ENCODE peak calls at places on chromosomes 4 and X, in ten cellular contexts. X, F, W, G, I, E, Y, Q, V and L are unnamed samples.

GRCh38 chrX:110396777-110397176 is 38.1 kb downstream of the RTL9 start:
- DNase-seq in X (no peak), F (no peak), W (no peak), G (no peak), I (no peak), E (no peak), Y (no peak), Q (no peak), V (no peak), L (no peak)

GRCh38 chr4:76473186-76473585 is 38.2 kb downstream of the SHROOM3 start:
- DNase-seq in X (no peak), F (no peak), W (no peak), G (no peak), I (no peak), E (no peak), Y (no peak), Q (no peak), V (no peak), L (no peak)

GRCh38 chrX:3711331-3711917 is 2.0 kb downstream of the PRKX start:
- DNase-seq in X (no peak), F (no peak), W (no peak), G (no peak), I (no peak), E (no peak), Y (no peak), Q (no peak), V (no peak), L (no peak)

GRCh38 chr4:113469926-113470325 is 291.6 kb downstream of the CAMK2D start:
- DNase-seq in X (no peak), F (no peak), W (no peak), G (no peak), I (no peak), E (no peak), Y (no peak), Q (no peak), V (no peak), L (no peak)

GRCh38 chr4:25588211-25588610 is 67.4 kb upstream of the SLC34A2 start:
- DNase-seq in X (no peak), F (no peak), W (no peak), G (no peak), I (no peak), E (no peak), Y (no peak), Q (no peak), V (no peak), L (no peak)

GRCh38 chr4:125689839-125690238 is 375.1 kb downstream of the FAT4 start:
- DNase-seq in X (no peak), F (no peak), W (no peak), G (no peak), I (no peak), E (peak), Y (no peak), Q (no peak), V (no peak), L (no peak)

GRCh38 chr4:102778720-102779119 is 18.0 kb upstream of the MANBA start:
- DNase-seq in X (no peak), F (no peak), W (no peak), G (no peak), I (no peak), E (peak), Y (no peak), Q (no peak), V (peak), L (no peak)

GRCh38 chr4:159598602-159599001 is 495.7 kb downstream of the RAPGEF2 start:
- DNase-seq in X (no peak), F (no peak), W (no peak), G (no peak), I (no peak), E (no peak), Y (no peak), Q (no peak), V (no peak), L (no peak)

GRCh38 chrX:119690921-119691716 is 1.8 kb downstream of the SEPTIN6 start:
- DNase-seq in X (peak), F (no peak), W (peak), G (no peak), I (no peak), E (no peak), Y (no peak), Q (no peak), V (no peak), L (no peak)

GRCh38 chrX:97806238-97806637 is 922.5 kb downstream of the RPA4 start:
- DNase-seq in X (no peak), F (no peak), W (no peak), G (no peak), I (no peak), E (no peak), Y (no peak), Q (no peak), V (no peak), L (no peak)

GRCh38 chrX:44459501-44459900 is 83.2 kb downstream of the FUNDC1 start:
- DNase-seq in X (no peak), F (no peak), W (no peak), G (no peak), I (no peak), E (no peak), Y (peak), Q (no peak), V (no peak), L (no peak)

GRCh38 chrX:56790778-56791177 is 61.7 kb downstream of the NBDY start:
- DNase-seq in X (no peak), F (no peak), W (no peak), G (no peak), I (no peak), E (no peak), Y (no peak), Q (no peak), V (no peak), L (peak)

GRCh38 chrX:42673411-42673810 is 104.6 kb downstream of the PPP1R2C start:
- DNase-seq in X (no peak), F (no peak), W (no peak), G (no peak), I (no peak), E (no peak), Y (no peak), Q (no peak), V (no peak), L (no peak)

GRCh38 chr4:3800351-3800750 is 34.2 kb downstream of the ADRA2C start:
- DNase-seq in X (no peak), F (no peak), W (no peak), G (no peak), I (no peak), E (no peak), Y (no peak), Q (no peak), V (no peak), L (no peak)

GRCh38 chrX:103941201-103941975 is 21.0 kb upstream of the TMSB15B start:
- DNase-seq in X (no peak), F (no peak), W (no peak), G (no peak), I (no peak), E (peak), Y (peak), Q (no peak), V (no peak), L (no peak)

GRCh38 chr4:91422011-91422410 is 881.8 kb upstream of the GRID2 start:
- DNase-seq in X (no peak), F (no peak), W (no peak), G (no peak), I (no peak), E (no peak), Y (no peak), Q (no peak), V (no peak), L (no peak)

GRCh38 chr4:80266902-80267380 is 477 bp downstream of the FGF5 start:
- DNase-seq in X (no peak), F (no peak), W (no peak), G (no peak), I (peak), E (no peak), Y (no peak), Q (no peak), V (no peak), L (no peak)

GRCh38 chrX:144681501-144681900 is 565.8 kb upstream of the SPANXN1 start:
- DNase-seq in X (no peak), F (no peak), W (no peak), G (no peak), I (no peak), E (no peak), Y (no peak), Q (no peak), V (no peak), L (no peak)

GRCh38 chrX:119516157-119516702 is 48.0 kb downstream of the SLC25A5 start:
- DNase-seq in X (peak), F (peak), W (peak), G (no peak), I (peak), E (peak), Y (peak), Q (peak), V (peak), L (no peak)

GRCh38 chrX:136214551-136214950 is 36.6 kb downstream of the MAP7D3 start:
- DNase-seq in X (no peak), F (no peak), W (no peak), G (peak), I (no peak), E (no peak), Y (no peak), Q (no peak), V (no peak), L (no peak)

GRCh38 chrX:153794897-153795816 is 689 bp downstream of the SSR4 start:
- DNase-seq in X (no peak), F (no peak), W (peak), G (no peak), I (no peak), E (no peak), Y (no peak), Q (no peak), V (no peak), L (no peak)

GRCh38 chr4:108519208-108519833 is 101.1 kb upstream of the RPL34 start:
- DNase-seq in X (no peak), F (no peak), W (no peak), G (no peak), I (no peak), E (no peak), Y (no peak), Q (no peak), V (no peak), L (no peak)

GRCh38 chr4:93814722-93815121 is 13.8 kb upstream of the ATOH1 start:
- DNase-seq in X (no peak), F (no peak), W (no peak), G (no peak), I (no peak), E (no peak), Y (no peak), Q (no peak), V (no peak), L (no peak)

GRCh38 chr4:24765331-24765990 is 29.9 kb upstream of the SOD3 start:
- DNase-seq in X (no peak), F (no peak), W (no peak), G (peak), I (no peak), E (no peak), Y (no peak), Q (no peak), V (no peak), L (no peak)

GRCh38 chr4:182325848-182326255 is 82.7 kb downstream of the TENM3 start:
- DNase-seq in X (no peak), F (no peak), W (no peak), G (no peak), I (no peak), E (no peak), Y (no peak), Q (no peak), V (no peak), L (no peak)

GRCh38 chr4:139454111-139454600 is at the start of gene RAB33B:
- DNase-seq in X (no peak), F (no peak), W (no peak), G (no peak), I (no peak), E (no peak), Y (peak), Q (no peak), V (peak), L (no peak)